ENCODE peak calls at places on chromosomes 1 and 21, in four cellular contexts. G, A, W and M are unnamed samples.

GRCh38 chr1:95232646-95233320 is 1.2 kb upstream of the RWDD3 start:
- DNase-seq in G (no peak), W (no peak), A (no peak), M (no peak)

GRCh38 chr1:156394082-156394481 is 25.1 kb downstream of the RHBG start:
- DNase-seq in G (no peak), A (no peak), W (no peak), M (no peak)

GRCh38 chr21:14401217-14401616 is 18.3 kb upstream of the HSPA13 start:
- DNase-seq in A (no peak), G (no peak), W (no peak), M (no peak)

GRCh38 chr1:195981448-195982139 is 626.6 kb downstream of the KCNT2 start:
- DNase-seq in G (no peak), A (no peak), W (no peak), M (no peak)

GRCh38 chr21:39663742-39664492 is 51.2 kb downstream of the B3GALT5 start:
- DNase-seq in G (no peak), A (no peak), W (peak), M (no peak)

GRCh38 chr1:9905010-9905409 is 5.1 kb downstream of the CTNNBIP1 start:
- DNase-seq in G (no peak), A (no peak), W (no peak), M (no peak)

GRCh38 chr21:27269646-27270045 is 302.8 kb upstream of the ADAMTS5 start:
- DNase-seq in G (no peak), A (no peak), W (no peak), M (no peak)

GRCh38 chr1:161182214-161182613 is 4.9 kb upstream of the B4GALT3 start:
- DNase-seq in W (peak), A (no peak), G (no peak), M (no peak)

GRCh38 chr1:172138636-172139035 is 281.8 kb upstream of the C1orf105 start:
- DNase-seq in W (no peak), A (no peak), G (no peak), M (no peak)

GRCh38 chr1:232472485-232473041 is 157.4 kb downstream of the SIPA1L2 start:
- DNase-seq in A (no peak), W (no peak), G (no peak), M (no peak)

GRCh38 chr1:60564196-60564595 is 490.6 kb upstream of the C1orf87 start:
- DNase-seq in A (no peak), G (no peak), W (no peak), M (no peak)